ENCODE peak calls at places on chromosomes 3 and 15, in six cellular contexts. One of them, this sample, is unnamed.

GRCh38 chr3:194130807-194131589 is 5.0 kb upstream of the HES1 start:
- DNase-seq in Ammon's horn: peak; percentile 58
- DNase-seq in astrocyte of the spinal cord: peak; percentile 56
- DNase-seq in T-cell: no peak
- DNase-seq in nucleus accumbens: peak; percentile 41
- DNase-seq in Calu3: peak; percentile 70
- DNase-seq in this sample: no peak

GRCh38 chr3:48739955-48740823 is 23.2 kb upstream of the IP6K2 start:
- DNase-seq in Calu3: peak; percentile 82
- DNase-seq in nucleus accumbens: peak; percentile 90
- DNase-seq in T-cell: peak; percentile 36
- DNase-seq in astrocyte of the spinal cord: peak; percentile 63
- DNase-seq in Ammon's horn: peak; percentile 96
- DNase-seq in this sample: peak; percentile 80

GRCh38 chr15:78291052-78291451 is 8.4 kb downstream of the SKIC8 start:
- DNase-seq in Ammon's horn: no peak
- DNase-seq in Calu3: no peak
- DNase-seq in nucleus accumbens: no peak
- DNase-seq in astrocyte of the spinal cord: no peak
- DNase-seq in T-cell: no peak
- DNase-seq in this sample: no peak

GRCh38 chr3:12868039-12869024 is 27.0 kb upstream of the RPL32 start:
- DNase-seq in astrocyte of the spinal cord: peak; percentile 88
- DNase-seq in nucleus accumbens: peak; percentile 87
- DNase-seq in Calu3: peak; percentile 81
- DNase-seq in Ammon's horn: peak; percentile 95
- DNase-seq in T-cell: peak; percentile 29
- DNase-seq in this sample: peak; percentile 79

GRCh38 chr3:178159691-178160090 is 376.5 kb upstream of the KCNMB2 start:
- DNase-seq in astrocyte of the spinal cord: no peak
- DNase-seq in Ammon's horn: no peak
- DNase-seq in T-cell: no peak
- DNase-seq in nucleus accumbens: no peak
- DNase-seq in Calu3: no peak
- DNase-seq in this sample: no peak

GRCh38 chr3:54424283-54424682 is 301.9 kb downstream of the CACNA2D3 start:
- DNase-seq in Ammon's horn: no peak
- DNase-seq in nucleus accumbens: no peak
- DNase-seq in Calu3: no peak
- DNase-seq in T-cell: no peak
- DNase-seq in astrocyte of the spinal cord: no peak
- DNase-seq in this sample: no peak

GRCh38 chr15:31483924-31484368 is 157.3 kb downstream of the KLF13 start:
- DNase-seq in nucleus accumbens: no peak
- DNase-seq in T-cell: peak; percentile 46
- DNase-seq in Calu3: no peak
- DNase-seq in Ammon's horn: no peak
- DNase-seq in astrocyte of the spinal cord: no peak
- DNase-seq in this sample: no peak

GRCh38 chr3:58237940-58238681 is 519 bp downstream of the ABHD6 start:
- DNase-seq in Calu3: peak; percentile 38
- DNase-seq in astrocyte of the spinal cord: no peak
- DNase-seq in nucleus accumbens: peak; percentile 82
- DNase-seq in Ammon's horn: peak; percentile 77
- DNase-seq in T-cell: peak; percentile 18
- DNase-seq in this sample: peak; percentile 26

GRCh38 chr3:105518806-105519418 is 152.2 kb downstream of the ALCAM start:
- DNase-seq in Ammon's horn: peak; percentile 88
- DNase-seq in nucleus accumbens: peak; percentile 11
- DNase-seq in T-cell: peak; percentile 4
- DNase-seq in Calu3: peak; percentile 35
- DNase-seq in astrocyte of the spinal cord: peak; percentile 81
- DNase-seq in this sample: peak; percentile 64

GRCh38 chr15:58770519-58770856 is 614 bp upstream of the MINDY2 start:
- DNase-seq in Ammon's horn: no peak
- DNase-seq in Calu3: no peak
- DNase-seq in T-cell: no peak
- DNase-seq in nucleus accumbens: no peak
- DNase-seq in astrocyte of the spinal cord: peak; percentile 95
- DNase-seq in this sample: peak; percentile 83

GRCh38 chr3:141452045-141452444 is 34.8 kb upstream of the RASA2 start:
- DNase-seq in astrocyte of the spinal cord: peak; percentile 80
- DNase-seq in Ammon's horn: peak; percentile 78
- DNase-seq in nucleus accumbens: peak; percentile 31
- DNase-seq in T-cell: peak; percentile 46
- DNase-seq in Calu3: peak; percentile 56
- DNase-seq in this sample: peak; percentile 56

This sample was measured in HFFc6.